ENCODE peak calls at places on chromosomes 7 and 10, in four cellular contexts. Y is effector memory CD8-positive, alpha-beta T cell; X is NCI-H460; A is retina. F is an unnamed sample.
A peak's percentile ranks its signal among the peaks of the same experiment; 100 is the strongest.

GRCh38 chr10:72730462-72730861 is 38.5 kb downstream of the MCU start:
- DNase-seq in X (no peak), A (no peak), Y (no peak), F (no peak)

GRCh38 chr7:78492146-78492545 is 693.6 kb downstream of the PHTF2 start:
- DNase-seq in Y (no peak), A (no peak), X (no peak), F (no peak)

GRCh38 chr10:125370578-125370977 is 210.2 kb upstream of the CTBP2 start:
- DNase-seq in A (peak; percentile 76), Y (no peak), X (no peak), F (no peak)

GRCh38 chr10:15486404-15486803 is 115.3 kb upstream of the FAM171A1 start:
- DNase-seq in X (no peak), Y (no peak), A (no peak), F (no peak)

GRCh38 chr10:23293973-23294372 is 50.6 kb downstream of the C10orf67 start:
- DNase-seq in A (peak; percentile 30), Y (no peak), X (no peak), F (no peak)

GRCh38 chr7:66362136-66362535 is 157.0 kb downstream of the TPST1 start:
- DNase-seq in A (no peak), X (no peak), Y (no peak), F (no peak)

GRCh38 chr10:117496616-117497028 is 45.9 kb upstream of the EMX2 start:
- DNase-seq in X (peak; percentile 66), A (peak; percentile 92), Y (peak; percentile 43), F (peak; percentile 73)

GRCh38 chr10:74047871-74048270 is 50.0 kb downstream of the VCL start:
- DNase-seq in A (no peak), X (peak; percentile 31), Y (no peak), F (no peak)

GRCh38 chr7:130191791-130192190 is 13.4 kb downstream of the TMEM209 start:
- DNase-seq in X (no peak), A (no peak), Y (no peak), F (no peak)

GRCh38 chr10:79146611-79147130 is 77.9 kb downstream of the ZMIZ1 start:
- DNase-seq in Y (no peak), A (no peak), X (no peak), F (no peak)

F was measured in dermis microvascular lymphatic vessel endothelial cell.